ENCODE peak calls at places on chromosomes 7 and 10, in four cellular contexts. Q is A549, F is body of pancreas, D is IMR-90. X is an unnamed sample.

GRCh38 chr7:92794386-92794785 is 42.0 kb downstream of the CDK6 start:
- DNase-seq in Q (no peak), F (no peak), D (no peak), X (no peak)

GRCh38 chr10:73083234-73083633 is 13.4 kb downstream of the P4HA1 start:
- DNase-seq in Q (no peak), F (no peak), D (peak), X (no peak)

GRCh38 chr10:73110345-73110849 is at the start of gene NUDT13:
- DNase-seq in Q (peak), F (peak), D (peak), X (peak)

GRCh38 chr7:98728555-98728954 is 111.5 kb downstream of the NPTX2 start:
- DNase-seq in Q (no peak), F (no peak), D (no peak), X (no peak)

GRCh38 chr7:121954803-121955202 is 81.8 kb downstream of the PTPRZ1 start:
- DNase-seq in Q (no peak), F (no peak), D (peak), X (no peak)

GRCh38 chr7:17638727-17639126 is 301.6 kb downstream of the SNX13 start:
- DNase-seq in Q (no peak), F (no peak), D (peak), X (no peak)

GRCh38 chr10:8158439-8159071 is 104.1 kb downstream of the GATA3 start:
- DNase-seq in Q (peak), F (no peak), D (no peak), X (no peak)

GRCh38 chr7:121634356-121634755 is 238.2 kb upstream of the FAM3C start:
- DNase-seq in Q (no peak), F (no peak), D (no peak), X (no peak)

GRCh38 chr7:16129431-16130126 is 291.8 kb downstream of the CRPPA start:
- DNase-seq in Q (peak), F (no peak), D (peak), X (no peak)

GRCh38 chr10:43262043-43262901 is 4.6 kb downstream of the RASGEF1A start:
- DNase-seq in Q (no peak), F (no peak), D (no peak), X (peak)

GRCh38 chr7:138890782-138891445 is 90.3 kb downstream of the KIAA1549 start:
- DNase-seq in Q (peak), F (peak), D (peak), X (no peak)

GRCh38 chr10:79984851-79985250 is 35.9 kb upstream of the SFTPD start:
- DNase-seq in Q (peak), F (no peak), D (no peak), X (no peak)

GRCh38 chr10:93742633-93743349 is 14.9 kb upstream of the LGI1 start:
- DNase-seq in Q (no peak), F (no peak), D (no peak), X (no peak)

GRCh38 chr7:70913924-70914323 is 218.0 kb upstream of the GALNT17 start:
- DNase-seq in Q (no peak), F (no peak), D (no peak), X (no peak)

GRCh38 chr10:127982601-127983000 is 75.7 kb downstream of the PTPRE start:
- DNase-seq in Q (no peak), F (no peak), D (no peak), X (no peak)

GRCh38 chr7:55345292-55345691 is 19.8 kb upstream of the LANCL2 start:
- DNase-seq in Q (no peak), F (no peak), D (no peak), X (no peak)

GRCh38 chr10:125209591-125210373 is 49.4 kb upstream of the CTBP2 start:
- DNase-seq in Q (no peak), F (no peak), D (peak), X (no peak)

GRCh38 chr10:59206204-59206720 is 29.8 kb downstream of the PHYHIPL start:
- DNase-seq in Q (no peak), F (no peak), D (no peak), X (no peak)

GRCh38 chr7:149261321-149261828 is 621 bp upstream of the ZNF783 start:
- DNase-seq in Q (peak), F (no peak), D (peak), X (no peak)

GRCh38 chr7:50835156-50835555 is 52.5 kb upstream of the GRB10 start:
- DNase-seq in Q (peak), F (no peak), D (no peak), X (no peak)

GRCh38 chr10:52280051-52280450 is 34.0 kb upstream of the DKK1 start:
- DNase-seq in Q (no peak), F (no peak), D (no peak), X (no peak)

GRCh38 chr7:148261523-148261922 is 329.0 kb upstream of the C7orf33 start:
- DNase-seq in Q (no peak), F (no peak), D (no peak), X (no peak)

GRCh38 chr10:103854687-103855423 is 521 bp downstream of the SH3PXD2A start:
- DNase-seq in Q (no peak), F (no peak), D (peak), X (peak)

GRCh38 chr10:79559726-79560125 is 481 bp downstream of the SFTPA2 start:
- DNase-seq in Q (no peak), F (no peak), D (peak), X (no peak)

GRCh38 chr7:20306499-20306946 is 24.2 kb upstream of the ITGB8 start:
- DNase-seq in Q (no peak), F (no peak), D (no peak), X (no peak)

GRCh38 chr7:82578430-82578829 is 134.9 kb upstream of the CACNA2D1 start:
- DNase-seq in Q (peak), F (no peak), D (peak), X (no peak)

GRCh38 chr7:119395024-119395423 is 878.0 kb upstream of the KCND2 start:
- DNase-seq in Q (no peak), F (no peak), D (no peak), X (no peak)

GRCh38 chr7:140607441-140607989 is 33.1 kb downstream of the DENND2A start:
- DNase-seq in Q (no peak), F (peak), D (peak), X (no peak)

DNA sequence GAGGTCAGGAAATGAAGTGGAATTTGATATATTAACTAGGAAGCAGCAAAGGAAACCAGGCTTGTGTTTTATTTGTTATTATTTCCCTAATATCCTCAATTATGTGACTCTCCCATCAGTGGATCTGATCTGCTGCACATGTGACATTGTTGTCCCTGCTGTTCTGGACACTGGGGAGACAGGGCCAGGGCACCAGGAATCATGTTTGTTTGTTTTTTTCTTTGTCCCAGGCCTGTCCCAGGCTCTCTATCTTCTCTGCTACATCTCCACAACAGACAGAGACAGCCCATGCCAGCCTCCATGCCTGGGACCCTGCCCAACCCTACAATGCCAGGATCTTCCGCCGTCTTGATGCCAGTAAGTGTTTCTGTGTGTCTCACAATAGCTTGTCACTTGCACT is 239.6 kb downstream of the TRIL start:
- DNase-seq in Q (no peak), F (no peak), D (no peak), X (no peak)
- TF ChIP-seq POLR2A in Q (no peak), F (no peak), D (no peak), X (no peak)

DNA sequence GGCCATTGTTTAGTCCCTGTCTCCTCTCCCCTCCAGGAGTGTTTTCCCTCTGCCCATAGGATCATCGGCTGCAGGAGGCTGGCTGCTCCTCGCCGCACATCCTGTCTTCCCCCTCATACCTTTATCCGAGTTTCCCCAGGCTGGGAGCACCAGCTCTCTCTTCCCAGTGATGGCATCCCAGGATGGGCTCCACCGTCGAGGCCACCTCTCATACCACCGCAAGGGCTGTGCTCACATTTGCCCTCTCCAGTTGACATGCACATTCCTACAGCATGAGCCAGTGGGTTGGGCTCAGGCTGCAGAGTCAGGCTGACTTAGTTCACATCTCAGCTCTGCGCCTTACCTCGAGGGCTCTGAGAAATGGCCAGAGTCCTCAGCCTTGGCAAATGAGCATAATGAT is 12.1 kb downstream of the HKDC1 start:
- DNase-seq in Q (peak), F (no peak), D (peak), X (no peak)
- TF ChIP-seq CTCF in Q (no peak), F (no peak), D (no peak), X (no peak)

GRCh38 chr10:112183329-112184051 is at the start of gene GPAM:
- DNase-seq in Q (peak), F (peak), D (peak), X (peak)
- TF ChIP-seq POLR2A in Q (peak), F (peak), D (peak), X (no peak)

GRCh38 chr10:16847644-16848043 is 30.4 kb upstream of the RSU1 start:
- DNase-seq in Q (no peak), F (no peak), D (peak), X (no peak)
- TF ChIP-seq CTCF in Q (no peak), F (no peak), D (no peak), X (no peak)

GRCh38 chr10:132850896-132851295 is 64.9 kb upstream of the NKX6-2 start:
- DNase-seq in Q (no peak), F (no peak), D (no peak), X (no peak)

GRCh38 chr10:132848951-132849545 is 63.1 kb upstream of the NKX6-2 start:
- DNase-seq in Q (no peak), F (no peak), D (no peak), X (no peak)

GRCh38 chr10:132849546-132850031 is 63.6 kb upstream of the NKX6-2 start:
- DNase-seq in Q (no peak), F (no peak), D (no peak), X (peak)

GRCh38 chr10:132851451-132851850 is 65.5 kb upstream of the NKX6-2 start:
- DNase-seq in Q (no peak), F (no peak), D (no peak), X (peak)

DNA sequence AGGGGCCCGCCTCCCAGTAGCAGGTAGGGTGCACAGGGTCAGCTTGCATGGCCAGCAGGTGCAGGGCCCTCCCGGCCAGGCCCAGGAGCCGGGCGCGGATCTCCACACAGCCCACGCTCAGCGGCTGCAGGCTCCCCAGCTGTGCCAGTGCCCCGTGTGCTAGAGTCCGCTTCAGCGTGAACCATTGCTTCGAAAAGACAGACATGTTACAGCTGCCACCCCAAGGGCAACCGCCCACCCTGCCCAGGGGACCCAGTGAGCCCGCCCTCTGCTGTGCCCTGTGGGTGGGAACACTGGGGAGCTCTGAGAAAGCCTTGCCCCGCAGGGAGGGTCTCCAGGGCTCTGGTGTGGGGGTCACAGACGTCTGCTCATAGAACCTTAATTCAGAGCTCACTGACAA is 64.3 kb upstream of the NKX6-2 start:
- DNase-seq in Q (no peak), F (no peak), D (no peak), X (peak)
- TF ChIP-seq POLR2A in Q (no peak), F (no peak), D (no peak), X (no peak)

GRCh38 chr10:50794490-50794889 is 54.8 kb downstream of the ASAH2B start:
- DNase-seq in Q (no peak), F (no peak), D (no peak), X (no peak)

GRCh38 chr10:50788951-50789904 is 49.5 kb downstream of the ASAH2B start:
- DNase-seq in Q (peak), F (no peak), D (peak), X (no peak)
- TF ChIP-seq CTCF in Q (peak), F (peak), D (peak), X (no peak)

DNA sequence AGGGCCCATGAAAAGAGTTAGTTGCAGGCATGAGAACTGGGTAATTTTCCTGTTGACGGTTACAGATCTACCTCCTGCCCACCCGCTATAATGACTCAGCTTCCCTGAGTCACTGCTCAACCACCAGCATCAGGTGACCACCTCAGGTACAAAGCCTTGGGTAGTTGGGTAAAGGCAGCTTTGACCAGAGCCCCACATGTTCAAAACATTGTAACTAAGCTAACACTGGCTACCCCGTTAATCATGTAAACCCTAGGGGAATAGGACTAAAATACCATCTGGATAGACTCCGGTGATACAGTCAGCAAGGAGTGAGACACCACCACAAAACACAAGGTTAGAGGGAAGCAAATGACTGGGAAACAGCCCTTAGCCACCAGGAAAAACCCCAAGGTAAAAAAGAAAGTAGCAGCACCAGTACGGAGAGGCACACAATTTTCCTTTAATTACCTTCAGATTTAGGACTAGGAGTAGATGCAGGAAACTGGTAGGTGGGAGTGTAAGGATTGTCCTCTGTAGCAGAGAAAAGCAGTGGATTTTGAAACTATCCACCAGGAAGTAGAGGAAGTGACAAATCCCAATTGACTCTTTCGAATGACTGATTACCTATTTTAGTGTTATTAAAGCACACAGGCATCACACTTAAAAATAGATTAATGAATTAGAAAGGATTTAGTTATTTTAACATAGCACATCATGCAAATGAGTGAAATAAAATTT is 103.5 kb upstream of the PDLIM1 start:
- DNase-seq in Q (peak), F (no peak), D (no peak), X (no peak)
- TF ChIP-seq POLR2A in Q (no peak), F (no peak), D (no peak), X (no peak)

GRCh38 chr7:13276977-13277376 is 589.5 kb downstream of the ARL4A start:
- DNase-seq in Q (peak), F (no peak), D (no peak), X (no peak)
- TF ChIP-seq CTCF in Q (peak), F (no peak), D (peak), X (no peak)

DNA sequence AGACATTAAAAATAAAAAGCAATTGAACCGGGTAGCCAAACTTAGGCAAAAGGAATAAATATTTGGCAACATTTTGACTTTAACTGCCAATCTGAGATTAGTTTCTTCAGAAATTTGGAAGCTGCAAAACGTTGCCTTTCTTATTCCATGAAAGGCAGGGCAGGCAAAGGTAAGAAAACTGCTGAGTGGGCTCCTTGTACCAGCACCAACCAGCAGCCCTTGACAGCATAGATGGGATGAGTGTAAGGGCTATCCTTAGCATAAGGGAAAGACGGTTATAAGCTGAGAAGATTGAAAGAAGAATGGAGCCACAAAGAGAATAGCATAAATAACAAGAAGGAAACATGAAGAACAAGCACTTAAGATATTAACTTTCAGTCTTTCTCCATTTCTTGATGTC is 28.6 kb downstream of the AP3M1 start:
- DNase-seq in Q (no peak), F (no peak), D (no peak), X (no peak)
- TF ChIP-seq POLR2A in Q (no peak), F (no peak), D (no peak), X (no peak)

DNA sequence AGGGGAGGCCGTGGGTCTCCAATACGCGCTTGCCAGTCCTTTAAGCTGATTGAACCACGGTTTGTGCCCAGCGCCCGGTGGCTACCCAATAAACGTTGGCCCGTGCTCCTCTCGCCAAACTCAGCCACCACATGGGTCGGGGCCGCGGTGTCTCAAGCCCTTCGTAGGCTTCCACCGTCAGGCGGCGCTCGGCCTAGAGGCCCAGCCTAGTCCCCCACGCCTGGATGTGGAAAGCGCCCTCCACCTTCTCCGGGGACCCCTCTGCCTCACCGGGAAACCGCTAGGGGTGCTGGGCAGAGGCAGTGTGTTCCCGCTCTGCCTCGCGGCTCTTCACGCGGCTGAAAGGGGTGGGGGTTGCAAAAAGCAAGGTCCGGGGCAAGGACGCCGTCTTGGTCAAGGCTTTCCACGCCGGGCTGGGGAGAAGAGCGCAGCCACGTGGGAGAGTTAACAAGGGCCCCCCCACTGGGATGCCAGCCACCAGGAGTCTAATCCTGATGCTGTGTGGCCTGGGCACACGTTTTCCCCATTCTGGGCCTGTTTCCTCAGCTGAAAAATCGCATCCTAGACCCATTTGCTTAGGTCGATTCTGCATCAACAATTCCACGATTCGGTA is 29.8 kb downstream of the LEP start:
- DNase-seq in Q (no peak), F (no peak), D (no peak), X (no peak)
- TF ChIP-seq CTCF in Q (no peak), F (no peak), D (no peak), X (no peak)

X was measured in lower leg skin.